ENCODE peak calls at places on chromosomes 6 and 20, in eight cellular contexts. One of them, this sample, is unnamed.
A peak's percentile ranks its signal among the peaks of the same experiment; 100 is the strongest.

GRCh38 chr6:85389180-85389797 is 60.6 kb upstream of the NT5E start:
- DNase-seq in GM12878: no peak
- DNase-seq in uterus: no peak
- DNase-seq in stomach: no peak
- DNase-seq in ovary: no peak
- DNase-seq in HCT116: no peak
- DNase-seq in breast epithelium: no peak
- DNase-seq in IMR-90: no peak
- DNase-seq in this sample: no peak

GRCh38 chr6:106181664-106182418 is 95.7 kb downstream of the PRDM1 start:
- DNase-seq in breast epithelium: no peak
- DNase-seq in ovary: no peak
- DNase-seq in HCT116: no peak
- DNase-seq in IMR-90: peak; percentile 88
- DNase-seq in GM12878: peak; percentile 40
- DNase-seq in stomach: no peak
- DNase-seq in uterus: no peak
- DNase-seq in this sample: no peak

GRCh38 chr20:17430515-17430914 is 100.7 kb downstream of the BFSP1 start:
- DNase-seq in stomach: no peak
- DNase-seq in ovary: no peak
- DNase-seq in IMR-90: no peak
- DNase-seq in GM12878: no peak
- DNase-seq in breast epithelium: no peak
- DNase-seq in uterus: no peak
- DNase-seq in HCT116: no peak
- DNase-seq in this sample: no peak

GRCh38 chr6:101397199-101397598 is 3.7 kb downstream of the GRIK2 start:
- DNase-seq in HCT116: no peak
- DNase-seq in ovary: no peak
- DNase-seq in breast epithelium: no peak
- DNase-seq in IMR-90: peak; percentile 70
- DNase-seq in uterus: no peak
- DNase-seq in GM12878: no peak
- DNase-seq in stomach: no peak
- DNase-seq in this sample: no peak

GRCh38 chr20:49372095-49372734 is 94.4 kb upstream of the ZNFX1 start:
- DNase-seq in GM12878: no peak
- DNase-seq in breast epithelium: peak; percentile 56
- DNase-seq in HCT116: no peak
- DNase-seq in uterus: no peak
- DNase-seq in stomach: no peak
- DNase-seq in IMR-90: no peak
- DNase-seq in ovary: no peak
- DNase-seq in this sample: no peak

GRCh38 chr20:63120286-63121090 is 95.4 kb downstream of the YTHDF1 start:
- DNase-seq in IMR-90: no peak
- DNase-seq in HCT116: no peak
- DNase-seq in GM12878: no peak
- DNase-seq in ovary: no peak
- DNase-seq in uterus: no peak
- DNase-seq in breast epithelium: peak; percentile 37
- DNase-seq in stomach: no peak
- DNase-seq in this sample: no peak

GRCh38 chr6:70616728-70617260 is 50.1 kb downstream of the SDHAF4 start:
- DNase-seq in ovary: no peak
- DNase-seq in GM12878: no peak
- DNase-seq in IMR-90: no peak
- DNase-seq in HCT116: no peak
- DNase-seq in breast epithelium: no peak
- DNase-seq in stomach: no peak
- DNase-seq in uterus: no peak
- DNase-seq in this sample: no peak

GRCh38 chr6:5401845-5402738 is 140.8 kb downstream of the FARS2 start:
- DNase-seq in IMR-90: peak; percentile 37
- DNase-seq in breast epithelium: no peak
- DNase-seq in GM12878: no peak
- DNase-seq in stomach: no peak
- DNase-seq in ovary: no peak
- DNase-seq in uterus: no peak
- DNase-seq in HCT116: peak; percentile 12
- DNase-seq in this sample: no peak

GRCh38 chr6:43456737-43457126 is 1.4 kb upstream of the DLK2 start:
- DNase-seq in ovary: no peak
- DNase-seq in uterus: no peak
- DNase-seq in stomach: no peak
- DNase-seq in breast epithelium: no peak
- DNase-seq in GM12878: no peak
- DNase-seq in IMR-90: no peak
- DNase-seq in HCT116: no peak
- DNase-seq in this sample: no peak

GRCh38 chr20:63134201-63134612 is 81.7 kb downstream of the YTHDF1 start:
- DNase-seq in uterus: no peak
- DNase-seq in GM12878: no peak
- DNase-seq in IMR-90: no peak
- DNase-seq in breast epithelium: peak; percentile 31
- DNase-seq in ovary: no peak
- DNase-seq in stomach: no peak
- DNase-seq in HCT116: no peak
- DNase-seq in this sample: no peak

GRCh38 chr6:128655978-128656498 is 135.6 kb upstream of the PTPRK start:
- DNase-seq in IMR-90: peak; percentile 93
- DNase-seq in stomach: no peak
- DNase-seq in HCT116: peak; percentile 85
- DNase-seq in breast epithelium: no peak
- DNase-seq in uterus: no peak
- DNase-seq in GM12878: peak; percentile 33
- DNase-seq in ovary: no peak
- DNase-seq in this sample: no peak

GRCh38 chr20:10555865-10556308 is 117.9 kb downstream of the JAG1 start:
- DNase-seq in ovary: no peak
- DNase-seq in HCT116: no peak
- DNase-seq in breast epithelium: no peak
- DNase-seq in stomach: no peak
- DNase-seq in uterus: no peak
- DNase-seq in GM12878: no peak
- DNase-seq in IMR-90: peak; percentile 66
- DNase-seq in this sample: peak; percentile 29

GRCh38 chr6:109143191-109143590 is 47.9 kb downstream of the CEP57L1 start:
- DNase-seq in GM12878: no peak
- DNase-seq in breast epithelium: no peak
- DNase-seq in uterus: no peak
- DNase-seq in HCT116: no peak
- DNase-seq in ovary: no peak
- DNase-seq in IMR-90: peak; percentile 79
- DNase-seq in stomach: no peak
- DNase-seq in this sample: no peak

GRCh38 chr6:1773697-1774096 is 164.0 kb downstream of the FOXC1 start:
- DNase-seq in stomach: no peak
- DNase-seq in HCT116: no peak
- DNase-seq in IMR-90: no peak
- DNase-seq in GM12878: no peak
- DNase-seq in ovary: no peak
- DNase-seq in uterus: no peak
- DNase-seq in breast epithelium: no peak
- DNase-seq in this sample: no peak

GRCh38 chr6:81876977-81877376 is 124.5 kb upstream of the TENT5A start:
- DNase-seq in stomach: no peak
- DNase-seq in HCT116: no peak
- DNase-seq in breast epithelium: no peak
- DNase-seq in uterus: no peak
- DNase-seq in ovary: no peak
- DNase-seq in GM12878: no peak
- DNase-seq in IMR-90: peak; percentile 30
- DNase-seq in this sample: no peak

GRCh38 chr6:12279322-12280098 is 10.7 kb upstream of the EDN1 start:
- DNase-seq in GM12878: no peak
- DNase-seq in uterus: no peak
- DNase-seq in breast epithelium: no peak
- DNase-seq in stomach: no peak
- DNase-seq in IMR-90: no peak
- DNase-seq in HCT116: no peak
- DNase-seq in ovary: no peak
- DNase-seq in this sample: no peak
- TF ChIP-seq POLR2A in GM12878: no peak
- TF ChIP-seq POLR2A in uterus: no peak
- TF ChIP-seq POLR2A in breast epithelium: no peak
- TF ChIP-seq POLR2A in stomach: no peak
- TF ChIP-seq POLR2A in IMR-90: no peak
- TF ChIP-seq POLR2A in HCT116: no peak
- TF ChIP-seq POLR2A in ovary: no peak
- TF ChIP-seq POLR2A in this sample: no peak

DNA sequence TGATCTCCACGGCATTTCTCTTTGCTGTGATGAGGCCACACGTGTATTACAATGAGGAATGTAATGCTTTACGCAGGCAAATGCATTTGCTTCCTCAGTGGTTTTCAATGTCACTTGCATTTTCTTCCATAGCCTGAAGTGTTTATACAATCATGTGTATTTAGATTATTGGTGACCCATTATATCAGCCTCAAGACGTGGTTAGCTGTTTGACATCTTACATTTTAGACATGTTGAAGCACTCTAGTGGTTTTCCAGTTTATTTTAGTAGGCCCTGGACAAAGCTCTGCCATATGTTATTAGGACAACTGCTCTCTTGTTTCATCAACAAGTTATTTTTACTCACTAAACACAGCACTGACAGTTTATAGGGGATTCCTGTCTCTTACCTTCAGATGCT is 200.4 kb downstream of the UTRN start:
- DNase-seq in uterus: no peak
- DNase-seq in IMR-90: peak; percentile 78
- DNase-seq in stomach: no peak
- DNase-seq in HCT116: no peak
- DNase-seq in ovary: no peak
- DNase-seq in breast epithelium: no peak
- DNase-seq in GM12878: no peak
- DNase-seq in this sample: no peak
- H3K36me3 ChIP-seq in uterus: no peaks in the 10 kb centered on the region
- H3K36me3 ChIP-seq in IMR-90: peaks cover 9% of the 10 kb centered on the region
- H3K36me3 ChIP-seq in stomach: peaks cover 76% of the 10 kb centered on the region
- H3K36me3 ChIP-seq in HCT116: no peaks in the 10 kb centered on the region
- H3K36me3 ChIP-seq in ovary: no peaks in the 10 kb centered on the region
- H3K36me3 ChIP-seq in breast epithelium: no peaks in the 10 kb centered on the region
- H3K36me3 ChIP-seq in GM12878: peaks cover 9% of the 10 kb centered on the region
- H3K36me3 ChIP-seq in this sample: peaks cover 63% of the 10 kb centered on the region

DNA sequence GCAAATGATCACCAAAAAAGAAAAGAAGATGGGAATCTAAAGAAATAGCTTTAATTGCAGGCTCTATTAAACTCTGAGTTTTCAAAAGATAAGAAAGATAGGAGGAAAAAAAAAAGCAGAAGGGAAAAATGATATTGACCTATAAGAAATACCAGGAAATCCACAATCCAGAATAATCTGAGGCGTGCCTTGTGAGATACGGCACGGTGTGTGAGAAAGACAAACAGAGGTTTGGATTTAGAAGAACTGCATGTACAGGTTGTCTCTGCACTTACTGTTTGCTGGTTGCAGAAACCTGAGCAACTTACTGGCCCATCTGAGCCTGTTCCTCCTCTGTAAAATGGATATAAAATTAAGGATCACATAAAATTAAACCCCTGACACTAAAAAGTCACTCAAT is 18.5 kb upstream of the MBOAT1 start:
- DNase-seq in IMR-90: no peak
- DNase-seq in ovary: no peak
- DNase-seq in HCT116: no peak
- DNase-seq in breast epithelium: no peak
- DNase-seq in GM12878: no peak
- DNase-seq in uterus: no peak
- DNase-seq in stomach: no peak
- DNase-seq in this sample: no peak
- TF ChIP-seq POLR2A in IMR-90: no peak
- TF ChIP-seq POLR2A in ovary: no peak
- TF ChIP-seq POLR2A in HCT116: no peak
- TF ChIP-seq POLR2A in breast epithelium: no peak
- TF ChIP-seq POLR2A in GM12878: no peak
- TF ChIP-seq POLR2A in uterus: no peak
- TF ChIP-seq POLR2A in stomach: no peak
- TF ChIP-seq POLR2A in this sample: no peak

GRCh38 chr6:149455028-149455732 is 29.6 kb downstream of the ZC3H12D start:
- DNase-seq in ovary: no peak
- DNase-seq in GM12878: no peak
- DNase-seq in breast epithelium: no peak
- DNase-seq in HCT116: no peak
- DNase-seq in IMR-90: no peak
- DNase-seq in stomach: no peak
- DNase-seq in uterus: no peak
- DNase-seq in this sample: no peak

GRCh38 chr6:149457316-149457884 is 27.4 kb downstream of the ZC3H12D start:
- DNase-seq in breast epithelium: no peak
- DNase-seq in GM12878: no peak
- DNase-seq in uterus: no peak
- DNase-seq in ovary: no peak
- DNase-seq in HCT116: no peak
- DNase-seq in IMR-90: peak; percentile 59
- DNase-seq in stomach: no peak
- DNase-seq in this sample: no peak

GRCh38 chr6:149456311-149457021 is 28.3 kb downstream of the ZC3H12D start:
- DNase-seq in GM12878: no peak
- DNase-seq in IMR-90: no peak
- DNase-seq in uterus: no peak
- DNase-seq in HCT116: no peak
- DNase-seq in breast epithelium: no peak
- DNase-seq in stomach: no peak
- DNase-seq in ovary: no peak
- DNase-seq in this sample: no peak

GRCh38 chr6:149459761-149460160 is 25.1 kb downstream of the ZC3H12D start:
- DNase-seq in GM12878: no peak
- DNase-seq in breast epithelium: no peak
- DNase-seq in IMR-90: peak; percentile 73
- DNase-seq in stomach: no peak
- DNase-seq in ovary: no peak
- DNase-seq in uterus: no peak
- DNase-seq in HCT116: no peak
- DNase-seq in this sample: no peak

GRCh38 chr6:149458196-149458595 is 26.6 kb downstream of the ZC3H12D start:
- DNase-seq in ovary: no peak
- DNase-seq in HCT116: no peak
- DNase-seq in breast epithelium: no peak
- DNase-seq in IMR-90: peak; percentile 32
- DNase-seq in uterus: no peak
- DNase-seq in stomach: no peak
- DNase-seq in GM12878: no peak
- DNase-seq in this sample: no peak
- H3K36me3 ChIP-seq in ovary: no peaks in the 10 kb centered on the region
- H3K36me3 ChIP-seq in HCT116: no peaks in the 10 kb centered on the region
- H3K36me3 ChIP-seq in breast epithelium: no peaks in the 10 kb centered on the region
- H3K36me3 ChIP-seq in IMR-90: no peaks in the 10 kb centered on the region
- H3K36me3 ChIP-seq in uterus: no peaks in the 10 kb centered on the region
- H3K36me3 ChIP-seq in stomach: no peaks in the 10 kb centered on the region
- H3K36me3 ChIP-seq in GM12878: peaks cover 18% of the 10 kb centered on the region
- H3K36me3 ChIP-seq in this sample: no peaks in the 10 kb centered on the region

This sample was measured in esophagus muscularis mucosa.